ENCODE peak calls at places on chromosomes 11 and 22, in seven cellular contexts. One of them, this sample, is unnamed.

GRCh38 chr22:35439365-35439717 is 39.4 kb downstream of the MCM5 start:
- DNase-seq in nephron progenitor cell: no peak
- DNase-seq in Calu3: no peak
- DNase-seq in A549: no peak
- DNase-seq in lung microvascular endothelial cell: no peak
- DNase-seq in stimulated activated CD8-positive, alpha-beta memory T cell treated with anti-CD3 and anti-CD28 coated beads, Interleukin-4, amount 100 ng/mL, for 4 hours: no peak
- DNase-seq in neural progenitor cell: no peak
- DNase-seq in this sample: no peak

GRCh38 chr11:22076215-22076930 is 116.5 kb upstream of the ANO5 start:
- DNase-seq in neural progenitor cell: no peak
- DNase-seq in stimulated activated CD8-positive, alpha-beta memory T cell treated with anti-CD3 and anti-CD28 coated beads, Interleukin-4, amount 100 ng/mL, for 4 hours: no peak
- DNase-seq in lung microvascular endothelial cell: no peak
- DNase-seq in nephron progenitor cell: no peak
- DNase-seq in Calu3: no peak
- DNase-seq in A549: no peak
- DNase-seq in this sample: peak; percentile 76

GRCh38 chr11:44852952-44853351 is 97.7 kb downstream of the TP53I11 start:
- DNase-seq in A549: no peak
- DNase-seq in lung microvascular endothelial cell: no peak
- DNase-seq in nephron progenitor cell: no peak
- DNase-seq in stimulated activated CD8-positive, alpha-beta memory T cell treated with anti-CD3 and anti-CD28 coated beads, Interleukin-4, amount 100 ng/mL, for 4 hours: no peak
- DNase-seq in neural progenitor cell: no peak
- DNase-seq in Calu3: no peak
- DNase-seq in this sample: no peak

GRCh38 chr11:111829185-111829968 is 42.0 kb downstream of the ALG9 start:
- DNase-seq in Calu3: no peak
- DNase-seq in neural progenitor cell: no peak
- DNase-seq in A549: no peak
- DNase-seq in nephron progenitor cell: no peak
- DNase-seq in stimulated activated CD8-positive, alpha-beta memory T cell treated with anti-CD3 and anti-CD28 coated beads, Interleukin-4, amount 100 ng/mL, for 4 hours: no peak
- DNase-seq in lung microvascular endothelial cell: no peak
- DNase-seq in this sample: no peak

GRCh38 chr11:66334605-66335442 is 1.4 kb downstream of the RIN1 start:
- DNase-seq in A549: no peak
- DNase-seq in stimulated activated CD8-positive, alpha-beta memory T cell treated with anti-CD3 and anti-CD28 coated beads, Interleukin-4, amount 100 ng/mL, for 4 hours: no peak
- DNase-seq in Calu3: no peak
- DNase-seq in neural progenitor cell: no peak
- DNase-seq in lung microvascular endothelial cell: no peak
- DNase-seq in nephron progenitor cell: no peak
- DNase-seq in this sample: no peak

GRCh38 chr22:46373838-46374662 is 38.5 kb downstream of the TRMU start:
- DNase-seq in A549: no peak
- DNase-seq in neural progenitor cell: no peak
- DNase-seq in stimulated activated CD8-positive, alpha-beta memory T cell treated with anti-CD3 and anti-CD28 coated beads, Interleukin-4, amount 100 ng/mL, for 4 hours: no peak
- DNase-seq in lung microvascular endothelial cell: peak; percentile 15
- DNase-seq in Calu3: no peak
- DNase-seq in nephron progenitor cell: no peak
- DNase-seq in this sample: peak; percentile 87

GRCh38 chr11:122183933-122184332 is 67.9 kb upstream of the BLID start:
- DNase-seq in neural progenitor cell: no peak
- DNase-seq in nephron progenitor cell: no peak
- DNase-seq in A549: no peak
- DNase-seq in Calu3: no peak
- DNase-seq in stimulated activated CD8-positive, alpha-beta memory T cell treated with anti-CD3 and anti-CD28 coated beads, Interleukin-4, amount 100 ng/mL, for 4 hours: no peak
- DNase-seq in lung microvascular endothelial cell: no peak
- DNase-seq in this sample: no peak

GRCh38 chr11:124900464-124900863 is 2.8 kb upstream of the ROBO4 start:
- DNase-seq in lung microvascular endothelial cell: peak; percentile 92
- DNase-seq in Calu3: no peak
- DNase-seq in neural progenitor cell: no peak
- DNase-seq in stimulated activated CD8-positive, alpha-beta memory T cell treated with anti-CD3 and anti-CD28 coated beads, Interleukin-4, amount 100 ng/mL, for 4 hours: no peak
- DNase-seq in nephron progenitor cell: no peak
- DNase-seq in A549: peak; percentile 41
- DNase-seq in this sample: peak; percentile 94

GRCh38 chr11:128181090-128181485 is 406.3 kb downstream of the ETS1 start:
- DNase-seq in Calu3: no peak
- DNase-seq in stimulated activated CD8-positive, alpha-beta memory T cell treated with anti-CD3 and anti-CD28 coated beads, Interleukin-4, amount 100 ng/mL, for 4 hours: no peak
- DNase-seq in nephron progenitor cell: no peak
- DNase-seq in A549: no peak
- DNase-seq in neural progenitor cell: no peak
- DNase-seq in lung microvascular endothelial cell: peak; percentile 58
- DNase-seq in this sample: no peak

GRCh38 chr11:19766810-19767209 is 54.2 kb downstream of the NAV2 start:
- DNase-seq in neural progenitor cell: no peak
- DNase-seq in lung microvascular endothelial cell: no peak
- DNase-seq in A549: no peak
- DNase-seq in nephron progenitor cell: no peak
- DNase-seq in stimulated activated CD8-positive, alpha-beta memory T cell treated with anti-CD3 and anti-CD28 coated beads, Interleukin-4, amount 100 ng/mL, for 4 hours: no peak
- DNase-seq in Calu3: no peak
- DNase-seq in this sample: no peak

GRCh38 chr11:87477321-87477720 is 439.6 kb downstream of the TMEM135 start:
- DNase-seq in neural progenitor cell: no peak
- DNase-seq in lung microvascular endothelial cell: no peak
- DNase-seq in stimulated activated CD8-positive, alpha-beta memory T cell treated with anti-CD3 and anti-CD28 coated beads, Interleukin-4, amount 100 ng/mL, for 4 hours: no peak
- DNase-seq in Calu3: no peak
- DNase-seq in nephron progenitor cell: no peak
- DNase-seq in A549: no peak
- DNase-seq in this sample: no peak

GRCh38 chr11:86804871-86805415 is 4.6 kb downstream of the PRSS23 start:
- DNase-seq in lung microvascular endothelial cell: no peak
- DNase-seq in neural progenitor cell: no peak
- DNase-seq in A549: no peak
- DNase-seq in nephron progenitor cell: no peak
- DNase-seq in stimulated activated CD8-positive, alpha-beta memory T cell treated with anti-CD3 and anti-CD28 coated beads, Interleukin-4, amount 100 ng/mL, for 4 hours: no peak
- DNase-seq in Calu3: no peak
- DNase-seq in this sample: peak; percentile 20

GRCh38 chr11:925496-926301 is at the start of gene AP2A2:
- DNase-seq in nephron progenitor cell: peak; percentile 93
- DNase-seq in neural progenitor cell: peak; percentile 98
- DNase-seq in stimulated activated CD8-positive, alpha-beta memory T cell treated with anti-CD3 and anti-CD28 coated beads, Interleukin-4, amount 100 ng/mL, for 4 hours: peak; percentile 78
- DNase-seq in Calu3: peak; percentile 95
- DNase-seq in A549: peak; percentile 84
- DNase-seq in lung microvascular endothelial cell: peak; percentile 93
- DNase-seq in this sample: peak; percentile 92

GRCh38 chr11:116931206-116931953 is 94.0 kb upstream of the APOA1 start:
- DNase-seq in neural progenitor cell: no peak
- DNase-seq in nephron progenitor cell: no peak
- DNase-seq in Calu3: no peak
- DNase-seq in lung microvascular endothelial cell: peak; percentile 72
- DNase-seq in stimulated activated CD8-positive, alpha-beta memory T cell treated with anti-CD3 and anti-CD28 coated beads, Interleukin-4, amount 100 ng/mL, for 4 hours: no peak
- DNase-seq in A549: no peak
- DNase-seq in this sample: peak; percentile 22

GRCh38 chr11:2998073-2998850 is 6.1 kb upstream of the NAP1L4 start:
- DNase-seq in nephron progenitor cell: no peak
- DNase-seq in stimulated activated CD8-positive, alpha-beta memory T cell treated with anti-CD3 and anti-CD28 coated beads, Interleukin-4, amount 100 ng/mL, for 4 hours: no peak
- DNase-seq in neural progenitor cell: no peak
- DNase-seq in Calu3: no peak
- DNase-seq in lung microvascular endothelial cell: no peak
- DNase-seq in A549: no peak
- DNase-seq in this sample: no peak

GRCh38 chr11:2741006-2741376 is 41.2 kb upstream of the KCNQ1OT1 start:
- DNase-seq in lung microvascular endothelial cell: no peak
- DNase-seq in neural progenitor cell: no peak
- DNase-seq in stimulated activated CD8-positive, alpha-beta memory T cell treated with anti-CD3 and anti-CD28 coated beads, Interleukin-4, amount 100 ng/mL, for 4 hours: no peak
- DNase-seq in nephron progenitor cell: peak; percentile 1
- DNase-seq in Calu3: no peak
- DNase-seq in A549: no peak
- DNase-seq in this sample: no peak

GRCh38 chr11:17931595-17931994 is 81.3 kb downstream of the SERGEF start:
- DNase-seq in stimulated activated CD8-positive, alpha-beta memory T cell treated with anti-CD3 and anti-CD28 coated beads, Interleukin-4, amount 100 ng/mL, for 4 hours: no peak
- DNase-seq in lung microvascular endothelial cell: no peak
- DNase-seq in nephron progenitor cell: no peak
- DNase-seq in Calu3: no peak
- DNase-seq in A549: no peak
- DNase-seq in neural progenitor cell: no peak
- DNase-seq in this sample: no peak

GRCh38 chr22:43879901-43880742 is 11.7 kb downstream of the PNPLA5 start:
- DNase-seq in stimulated activated CD8-positive, alpha-beta memory T cell treated with anti-CD3 and anti-CD28 coated beads, Interleukin-4, amount 100 ng/mL, for 4 hours: no peak
- DNase-seq in lung microvascular endothelial cell: no peak
- DNase-seq in Calu3: no peak
- DNase-seq in neural progenitor cell: no peak
- DNase-seq in nephron progenitor cell: no peak
- DNase-seq in A549: no peak
- DNase-seq in this sample: no peak

GRCh38 chr11:97743205-97743742 is 1277.5 kb upstream of the CNTN5 start:
- DNase-seq in lung microvascular endothelial cell: peak; percentile 29
- DNase-seq in Calu3: no peak
- DNase-seq in A549: no peak
- DNase-seq in neural progenitor cell: no peak
- DNase-seq in stimulated activated CD8-positive, alpha-beta memory T cell treated with anti-CD3 and anti-CD28 coated beads, Interleukin-4, amount 100 ng/mL, for 4 hours: no peak
- DNase-seq in nephron progenitor cell: no peak
- DNase-seq in this sample: peak; percentile 49

GRCh38 chr11:101914349-101914736 is 467 bp upstream of the CEP126 start:
- DNase-seq in neural progenitor cell: peak; percentile 11
- DNase-seq in lung microvascular endothelial cell: no peak
- DNase-seq in A549: no peak
- DNase-seq in stimulated activated CD8-positive, alpha-beta memory T cell treated with anti-CD3 and anti-CD28 coated beads, Interleukin-4, amount 100 ng/mL, for 4 hours: no peak
- DNase-seq in Calu3: no peak
- DNase-seq in nephron progenitor cell: no peak
- DNase-seq in this sample: peak; percentile 8

GRCh38 chr11:36034572-36035331 is 90.9 kb downstream of the LDLRAD3 start:
- DNase-seq in neural progenitor cell: no peak
- DNase-seq in stimulated activated CD8-positive, alpha-beta memory T cell treated with anti-CD3 and anti-CD28 coated beads, Interleukin-4, amount 100 ng/mL, for 4 hours: no peak
- DNase-seq in A549: peak; percentile 62
- DNase-seq in nephron progenitor cell: no peak
- DNase-seq in lung microvascular endothelial cell: peak; percentile 65
- DNase-seq in Calu3: no peak
- DNase-seq in this sample: peak; percentile 75

GRCh38 chr11:19777342-19778102 is 64.9 kb downstream of the NAV2 start:
- DNase-seq in neural progenitor cell: peak; percentile 40
- DNase-seq in Calu3: peak; percentile 45
- DNase-seq in A549: peak; percentile 68
- DNase-seq in stimulated activated CD8-positive, alpha-beta memory T cell treated with anti-CD3 and anti-CD28 coated beads, Interleukin-4, amount 100 ng/mL, for 4 hours: no peak
- DNase-seq in lung microvascular endothelial cell: peak; percentile 89
- DNase-seq in nephron progenitor cell: peak; percentile 10
- DNase-seq in this sample: peak; percentile 90

GRCh38 chr22:25067851-25068421 is 115.4 kb downstream of the KIAA1671 start:
- DNase-seq in stimulated activated CD8-positive, alpha-beta memory T cell treated with anti-CD3 and anti-CD28 coated beads, Interleukin-4, amount 100 ng/mL, for 4 hours: peak; percentile 60
- DNase-seq in lung microvascular endothelial cell: no peak
- DNase-seq in neural progenitor cell: no peak
- DNase-seq in nephron progenitor cell: no peak
- DNase-seq in Calu3: no peak
- DNase-seq in A549: no peak
- DNase-seq in this sample: no peak

GRCh38 chr11:86274503-86274902 is 27.5 kb upstream of the HIKESHI start:
- DNase-seq in nephron progenitor cell: no peak
- DNase-seq in Calu3: no peak
- DNase-seq in neural progenitor cell: peak; percentile 61
- DNase-seq in A549: no peak
- DNase-seq in lung microvascular endothelial cell: no peak
- DNase-seq in stimulated activated CD8-positive, alpha-beta memory T cell treated with anti-CD3 and anti-CD28 coated beads, Interleukin-4, amount 100 ng/mL, for 4 hours: no peak
- DNase-seq in this sample: no peak

GRCh38 chr22:29259253-29259899 is 8.4 kb downstream of the RHBDD3 start:
- DNase-seq in stimulated activated CD8-positive, alpha-beta memory T cell treated with anti-CD3 and anti-CD28 coated beads, Interleukin-4, amount 100 ng/mL, for 4 hours: no peak
- DNase-seq in Calu3: no peak
- DNase-seq in nephron progenitor cell: no peak
- DNase-seq in lung microvascular endothelial cell: no peak
- DNase-seq in neural progenitor cell: peak; percentile 38
- DNase-seq in A549: peak; percentile 34
- DNase-seq in this sample: no peak

GRCh38 chr11:95084509-95084908 is 5.1 kb upstream of the ENDOD1 start:
- DNase-seq in nephron progenitor cell: no peak
- DNase-seq in Calu3: no peak
- DNase-seq in lung microvascular endothelial cell: no peak
- DNase-seq in neural progenitor cell: no peak
- DNase-seq in A549: no peak
- DNase-seq in stimulated activated CD8-positive, alpha-beta memory T cell treated with anti-CD3 and anti-CD28 coated beads, Interleukin-4, amount 100 ng/mL, for 4 hours: no peak
- DNase-seq in this sample: peak; percentile 89

GRCh38 chr11:11476971-11477645 is 124.1 kb upstream of the CSNK2A3 start:
- DNase-seq in neural progenitor cell: no peak
- DNase-seq in Calu3: no peak
- DNase-seq in stimulated activated CD8-positive, alpha-beta memory T cell treated with anti-CD3 and anti-CD28 coated beads, Interleukin-4, amount 100 ng/mL, for 4 hours: no peak
- DNase-seq in nephron progenitor cell: no peak
- DNase-seq in lung microvascular endothelial cell: no peak
- DNase-seq in A549: no peak
- DNase-seq in this sample: no peak

GRCh38 chr11:114832532-114833125 is 154.3 kb downstream of the NXPE2 start:
- DNase-seq in A549: no peak
- DNase-seq in lung microvascular endothelial cell: no peak
- DNase-seq in Calu3: no peak
- DNase-seq in neural progenitor cell: no peak
- DNase-seq in nephron progenitor cell: no peak
- DNase-seq in stimulated activated CD8-positive, alpha-beta memory T cell treated with anti-CD3 and anti-CD28 coated beads, Interleukin-4, amount 100 ng/mL, for 4 hours: no peak
- DNase-seq in this sample: no peak

GRCh38 chr11:111512296-111513239 is at the start of gene BTG4:
- DNase-seq in neural progenitor cell: peak; percentile 75
- DNase-seq in A549: peak; percentile 16
- DNase-seq in stimulated activated CD8-positive, alpha-beta memory T cell treated with anti-CD3 and anti-CD28 coated beads, Interleukin-4, amount 100 ng/mL, for 4 hours: no peak
- DNase-seq in lung microvascular endothelial cell: no peak
- DNase-seq in Calu3: peak; percentile 15
- DNase-seq in nephron progenitor cell: peak; percentile 58
- DNase-seq in this sample: peak; percentile 30

GRCh38 chr22:42951093-42951710 is 63.7 kb downstream of the PACSIN2 start:
- DNase-seq in nephron progenitor cell: no peak
- DNase-seq in stimulated activated CD8-positive, alpha-beta memory T cell treated with anti-CD3 and anti-CD28 coated beads, Interleukin-4, amount 100 ng/mL, for 4 hours: no peak
- DNase-seq in A549: no peak
- DNase-seq in Calu3: no peak
- DNase-seq in neural progenitor cell: no peak
- DNase-seq in lung microvascular endothelial cell: no peak
- DNase-seq in this sample: no peak

GRCh38 chr11:64799925-64800632 is 2.9 kb downstream of the MAP4K2 start:
- DNase-seq in Calu3: no peak
- DNase-seq in stimulated activated CD8-positive, alpha-beta memory T cell treated with anti-CD3 and anti-CD28 coated beads, Interleukin-4, amount 100 ng/mL, for 4 hours: no peak
- DNase-seq in nephron progenitor cell: no peak
- DNase-seq in A549: no peak
- DNase-seq in neural progenitor cell: no peak
- DNase-seq in lung microvascular endothelial cell: peak; percentile 60
- DNase-seq in this sample: no peak

GRCh38 chr22:45204751-45205623 is 35.7 kb downstream of the KIAA0930 start:
- DNase-seq in A549: no peak
- DNase-seq in lung microvascular endothelial cell: no peak
- DNase-seq in Calu3: no peak
- DNase-seq in stimulated activated CD8-positive, alpha-beta memory T cell treated with anti-CD3 and anti-CD28 coated beads, Interleukin-4, amount 100 ng/mL, for 4 hours: no peak
- DNase-seq in neural progenitor cell: no peak
- DNase-seq in nephron progenitor cell: no peak
- DNase-seq in this sample: no peak

GRCh38 chr22:25900880-25901279 is 158.9 kb downstream of the MYO18B start:
- DNase-seq in nephron progenitor cell: no peak
- DNase-seq in A549: no peak
- DNase-seq in Calu3: no peak
- DNase-seq in stimulated activated CD8-positive, alpha-beta memory T cell treated with anti-CD3 and anti-CD28 coated beads, Interleukin-4, amount 100 ng/mL, for 4 hours: no peak
- DNase-seq in lung microvascular endothelial cell: no peak
- DNase-seq in neural progenitor cell: no peak
- DNase-seq in this sample: no peak

GRCh38 chr11:95647805-95648379 is 141.7 kb downstream of the FAM76B start:
- DNase-seq in A549: no peak
- DNase-seq in stimulated activated CD8-positive, alpha-beta memory T cell treated with anti-CD3 and anti-CD28 coated beads, Interleukin-4, amount 100 ng/mL, for 4 hours: no peak
- DNase-seq in lung microvascular endothelial cell: no peak
- DNase-seq in neural progenitor cell: no peak
- DNase-seq in Calu3: no peak
- DNase-seq in nephron progenitor cell: no peak
- DNase-seq in this sample: no peak

GRCh38 chr11:55811067-55811466 is at the start of gene OR5L1:
- DNase-seq in lung microvascular endothelial cell: no peak
- DNase-seq in nephron progenitor cell: no peak
- DNase-seq in Calu3: no peak
- DNase-seq in stimulated activated CD8-positive, alpha-beta memory T cell treated with anti-CD3 and anti-CD28 coated beads, Interleukin-4, amount 100 ng/mL, for 4 hours: no peak
- DNase-seq in A549: no peak
- DNase-seq in neural progenitor cell: no peak
- DNase-seq in this sample: no peak

GRCh38 chr22:29231971-29232959 is 26.6 kb downstream of the EMID1 start:
- DNase-seq in stimulated activated CD8-positive, alpha-beta memory T cell treated with anti-CD3 and anti-CD28 coated beads, Interleukin-4, amount 100 ng/mL, for 4 hours: no peak
- DNase-seq in lung microvascular endothelial cell: peak; percentile 62
- DNase-seq in neural progenitor cell: no peak
- DNase-seq in A549: no peak
- DNase-seq in Calu3: no peak
- DNase-seq in nephron progenitor cell: no peak
- DNase-seq in this sample: no peak

GRCh38 chr11:134170909-134171281 is 52.9 kb downstream of the NCAPD3 start:
- DNase-seq in neural progenitor cell: no peak
- DNase-seq in stimulated activated CD8-positive, alpha-beta memory T cell treated with anti-CD3 and anti-CD28 coated beads, Interleukin-4, amount 100 ng/mL, for 4 hours: no peak
- DNase-seq in lung microvascular endothelial cell: no peak
- DNase-seq in Calu3: no peak
- DNase-seq in nephron progenitor cell: no peak
- DNase-seq in A549: no peak
- DNase-seq in this sample: no peak

GRCh38 chr11:285894-286220 is 3.1 kb upstream of the PGGHG start:
- DNase-seq in lung microvascular endothelial cell: no peak
- DNase-seq in stimulated activated CD8-positive, alpha-beta memory T cell treated with anti-CD3 and anti-CD28 coated beads, Interleukin-4, amount 100 ng/mL, for 4 hours: no peak
- DNase-seq in A549: no peak
- DNase-seq in nephron progenitor cell: no peak
- DNase-seq in neural progenitor cell: peak; percentile 1
- DNase-seq in Calu3: no peak
- DNase-seq in this sample: no peak